ENCODE peak calls at places on chromosome 19, in five cellular contexts. W is AG09309, J is IMR-90, Z is PC-3, C is astrocyte. V is an unnamed sample.

GRCh38 chr19:32174386-32175113 is 170.9 kb upstream of the ZNF507 start:
- DNase-seq in W (no peak), J (no peak), Z (no peak), C (no peak), V (no peak)

GRCh38 chr19:33557720-33558119 is 36.1 kb upstream of the PEPD start:
- DNase-seq in W (no peak), J (no peak), Z (no peak), C (no peak), V (no peak)

GRCh38 chr19:1275976-1276619 is 768 bp downstream of the FAM174C start:
- DNase-seq in W (no peak), J (no peak), Z (no peak), C (no peak), V (no peak)

GRCh38 chr19:3053218-3053621 is 9.1 kb downstream of the TLE5 start:
- DNase-seq in W (no peak), J (no peak), Z (no peak), C (no peak), V (no peak)

GRCh38 chr19:1445185-1445931 is 4.6 kb upstream of the APC2 start:
- DNase-seq in W (no peak), J (peak; percentile 35), Z (peak; percentile 74), C (no peak), V (peak; percentile 53)

GRCh38 chr19:4361152-4362037 is 18.0 kb downstream of the MPND start:
- DNase-seq in W (no peak), J (peak; percentile 54), Z (no peak), C (no peak), V (peak; percentile 36)

GRCh38 chr19:7394728-7395359 is 46.1 kb downstream of the ARHGEF18 start:
- DNase-seq in W (peak; percentile 48), J (peak; percentile 87), Z (peak; percentile 96), C (peak; percentile 68), V (peak; percentile 90)

GRCh38 chr19:41431426-41432386 is 4.5 kb upstream of the B3GNT8 start:
- DNase-seq in W (no peak), J (peak; percentile 31), Z (no peak), C (no peak), V (peak; percentile 74)

GRCh38 chr19:29001006-29001921 is 211.7 kb downstream of the UQCRFS1 start:
- DNase-seq in W (no peak), J (no peak), Z (no peak), C (no peak), V (no peak)

GRCh38 chr19:49422407-49423277 is 599 bp downstream of the PTH2 start:
- DNase-seq in W (no peak), J (peak; percentile 17), Z (no peak), C (no peak), V (peak; percentile 20)

GRCh38 chr19:48415395-48415794 is 21.9 kb downstream of the GRIN2D start:
- DNase-seq in W (no peak), J (peak; percentile 36), Z (peak; percentile 64), C (peak; percentile 30), V (peak; percentile 68)

GRCh38 chr19:4519172-4519496 is 848 bp upstream of the PLIN4 start:
- DNase-seq in W (no peak), J (no peak), Z (no peak), C (no peak), V (no peak)

GRCh38 chr19:49133621-49134454 is 14.5 kb downstream of the PPFIA3 start:
- DNase-seq in W (no peak), J (peak; percentile 70), Z (no peak), C (no peak), V (peak; percentile 57)

GRCh38 chr19:30011051-30011578 is 69.1 kb downstream of the URI1 start:
- DNase-seq in W (no peak), J (no peak), Z (no peak), C (no peak), V (peak; percentile 14)
- TF ChIP-seq CTCF in W (no peak), J (no peak), Z (no peak), C (no peak), V (peak; percentile 17)

GRCh38 chr19:58563034-58563573 is 4.7 kb upstream of the UBE2M start:
- DNase-seq in W (no peak), J (no peak), Z (no peak), C (no peak), V (no peak)

GRCh38 chr19:58560007-58560887 is 1.8 kb upstream of the UBE2M start:
- DNase-seq in W (no peak), J (no peak), Z (no peak), C (no peak), V (no peak)

GRCh38 chr19:58562126-58563033 is 4.0 kb upstream of the UBE2M start:
- DNase-seq in W (no peak), J (peak; percentile 39), Z (peak; percentile 55), C (peak; percentile 44), V (peak; percentile 40)

GRCh38 chr19:58560921-58561320 is 2.5 kb upstream of the UBE2M start:
- DNase-seq in W (no peak), J (no peak), Z (no peak), C (no peak), V (no peak)

DNA sequence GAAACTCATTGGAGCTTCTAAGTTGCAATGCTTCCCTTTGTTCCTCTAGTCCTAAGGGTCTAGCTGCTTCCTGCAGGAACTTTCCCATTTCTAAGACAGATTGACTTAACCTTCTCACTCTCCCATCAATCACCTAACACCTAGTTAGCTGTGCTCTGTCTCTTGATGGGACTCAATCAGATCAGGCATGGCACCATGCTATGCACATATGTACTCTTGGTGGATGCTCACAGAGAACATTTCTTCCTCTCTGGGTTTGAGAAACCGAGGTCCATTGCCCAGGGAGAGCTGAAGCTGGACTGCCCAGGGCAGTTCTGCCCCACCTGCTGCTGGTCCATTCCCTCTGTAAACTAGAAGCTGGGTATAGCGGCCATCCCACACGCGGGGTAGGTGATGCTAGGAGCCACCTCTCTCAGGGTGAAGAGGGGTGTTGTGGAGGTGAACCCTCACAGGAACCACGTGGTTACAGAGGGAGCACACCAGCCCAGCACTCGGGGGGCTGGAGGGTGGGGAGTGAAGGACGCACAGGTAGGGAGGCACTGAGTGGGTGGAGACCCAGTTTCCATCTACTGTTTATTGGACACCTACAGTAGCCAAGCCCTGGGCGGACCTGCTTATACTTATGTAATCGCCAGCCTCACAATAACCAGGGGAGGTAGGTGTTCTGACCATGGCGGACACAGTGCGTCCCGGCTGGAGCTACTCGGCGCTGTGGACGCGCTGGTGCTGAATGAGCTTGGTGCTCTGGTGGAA is 3.1 kb upstream of the UBE2M start:
- DNase-seq in W (no peak), J (no peak), Z (no peak), C (no peak), V (no peak)
- H3K4me3 ChIP-seq in W (no peak overlapping the region), J (no peak overlapping the region), Z (peak overlapping the region; percentile 64), C (peak overlapping the region; percentile 46), V (no peak overlapping the region)

GRCh38 chr19:39163621-39164020 is 33.1 kb upstream of the NCCRP1 start:
- DNase-seq in W (no peak), J (no peak), Z (no peak), C (no peak), V (no peak)

GRCh38 chr19:39162441-39163043 is 34.2 kb upstream of the NCCRP1 start:
- DNase-seq in W (no peak), J (no peak), Z (no peak), C (no peak), V (no peak)

GRCh38 chr19:39160523-39160861 is 34.9 kb downstream of the PAK4 start:
- DNase-seq in W (peak; percentile 14), J (peak; percentile 72), Z (peak; percentile 58), C (peak; percentile 42), V (peak; percentile 69)

GRCh38 chr19:39158646-39159260 is 33.2 kb downstream of the PAK4 start:
- DNase-seq in W (no peak), J (no peak), Z (no peak), C (no peak), V (no peak)

DNA sequence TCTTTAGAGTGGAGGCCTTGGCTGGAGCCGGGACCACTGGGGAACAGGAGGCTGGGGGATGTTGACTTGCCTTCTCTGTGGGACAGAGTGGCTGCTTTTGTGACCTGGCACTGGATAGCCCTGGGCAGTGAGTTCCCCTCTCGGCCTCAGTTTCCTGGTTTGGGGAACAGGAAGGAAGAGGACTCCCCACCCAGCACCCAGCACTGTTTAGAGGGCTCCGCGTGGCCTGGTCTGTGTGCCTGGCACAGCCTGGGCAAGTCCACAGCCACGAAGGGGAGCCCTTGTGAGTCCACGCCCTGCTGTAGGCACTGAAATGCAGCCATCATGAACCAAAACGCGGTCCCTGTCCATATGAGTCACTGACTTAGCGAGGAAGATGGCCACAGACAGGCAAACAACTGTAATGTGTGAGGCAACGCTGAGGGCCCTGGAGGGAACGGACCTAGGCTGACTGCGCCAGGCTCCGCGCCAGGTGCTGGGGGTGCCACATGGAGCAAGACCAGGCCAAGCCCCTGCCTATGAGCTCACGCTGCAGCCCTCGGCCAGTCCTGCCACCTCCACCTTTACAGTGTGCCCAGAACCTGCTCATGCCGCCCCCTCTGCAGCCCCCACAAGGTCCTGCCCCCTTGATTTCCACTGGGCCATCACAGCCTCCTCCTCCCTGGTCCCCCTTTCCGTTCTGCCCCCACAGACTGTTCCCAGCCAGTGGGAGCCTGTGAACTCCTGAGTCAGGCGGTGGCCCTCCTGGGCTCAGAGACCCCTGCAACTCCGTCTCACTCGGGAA is 35.5 kb downstream of the PAK4 start:
- DNase-seq in W (no peak), J (peak; percentile 47), Z (peak; percentile 42), C (peak; percentile 24), V (no peak)
- TF ChIP-seq CTCF in W (no peak), J (no peak), Z (no peak), C (no peak), V (no peak)

DNA sequence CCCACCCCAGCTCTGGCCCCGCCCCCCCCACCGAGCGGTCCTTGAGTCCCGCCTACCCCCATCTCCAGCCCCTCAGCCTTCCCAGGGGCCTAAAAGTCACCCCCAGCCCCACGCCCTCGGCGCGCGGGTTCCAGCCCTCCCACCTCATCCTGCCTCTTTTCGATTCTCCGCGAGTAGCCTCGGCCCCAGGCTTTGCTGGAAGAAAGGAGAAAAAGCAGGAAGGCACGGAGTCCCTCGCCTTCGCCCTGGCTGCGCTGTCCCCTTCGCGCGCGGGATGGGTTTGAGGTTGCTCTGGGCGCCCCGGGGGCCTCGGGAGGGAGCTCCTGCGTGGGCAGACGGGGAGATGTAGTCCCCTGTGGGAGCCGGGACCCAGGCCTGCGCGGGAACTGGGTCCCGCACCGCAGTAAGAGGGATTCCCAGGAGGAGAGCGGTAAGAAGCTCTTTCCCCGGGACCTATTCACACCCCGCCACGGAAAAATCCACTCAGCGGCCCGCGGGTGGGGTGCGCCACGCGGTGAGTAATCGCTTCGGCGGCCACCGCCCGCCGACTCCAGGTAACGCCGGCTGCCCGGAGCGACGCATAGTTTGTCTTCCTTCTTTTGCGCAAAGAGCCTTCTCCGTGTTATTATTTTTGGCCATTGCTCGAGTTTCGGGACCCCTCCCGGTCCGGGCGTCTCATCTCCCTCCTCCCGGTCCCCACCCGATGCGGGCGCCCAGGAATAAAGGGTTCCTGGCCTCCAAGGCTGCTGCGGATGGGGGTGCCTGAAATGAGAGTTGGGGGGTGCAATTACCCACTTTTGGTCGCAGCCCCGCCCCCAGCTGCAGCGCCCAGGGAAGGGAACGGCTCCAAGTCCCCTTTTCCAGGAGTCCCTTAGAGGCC is 863 bp upstream of the CRLF1 start:
- DNase-seq in W (no peak), J (no peak), Z (no peak), C (no peak), V (no peak)
- H3K4me3 ChIP-seq in W (peak overlapping the region; percentile 45), J (peak overlapping the region; percentile 4), Z (no peak overlapping the region), C (no peak overlapping the region), V (no peak overlapping the region)

GRCh38 chr19:51111606-51112005 is 3.4 kb upstream of the CTU1 start:
- DNase-seq in W (no peak), J (no peak), Z (peak; percentile 36), C (no peak), V (no peak)
- TF ChIP-seq CTCF in W (peak; percentile 17), J (no peak), Z (peak; percentile 46), C (no peak), V (peak; percentile 47)